ENCODE peak calls at places on chromosomes 5 and 9, in four cellular contexts. L, W, P and Q are unnamed samples.

GRCh38 chr5:83313431-83313830 is 158.1 kb upstream of the VCAN start:
- DNase-seq in L (no peak), P (no peak), W (no peak), Q (peak; percentile 81)

GRCh38 chr5:164497665-164498064 is 992.2 kb downstream of the MAT2B start:
- DNase-seq in W (no peak), P (no peak), L (no peak), Q (no peak)

GRCh38 chr9:3794005-3794404 is 268.2 kb upstream of the RFX3 start:
- DNase-seq in P (peak; percentile 36), L (peak; percentile 85), W (peak; percentile 80), Q (peak; percentile 72)

GRCh38 chr5:147044868-147045267 is 166.3 kb upstream of the PPP2R2B start:
- DNase-seq in L (no peak), P (no peak), W (no peak), Q (no peak)

GRCh38 chr5:137470111-137470920 is 28.8 kb downstream of the SPOCK1 start:
- DNase-seq in P (no peak), L (no peak), W (no peak), Q (peak; percentile 99)

GRCh38 chr9:129548571-129549135 is 72.2 kb downstream of the C9orf50 start:
- DNase-seq in P (no peak), L (no peak), W (no peak), Q (no peak)

GRCh38 chr5:107502711-107503110 is 168.0 kb downstream of the EFNA5 start:
- DNase-seq in W (no peak), L (no peak), P (peak; percentile 38), Q (no peak)

GRCh38 chr5:126416266-126416925 is 6.8 kb upstream of the GRAMD2B start:
- DNase-seq in L (no peak), W (no peak), P (no peak), Q (no peak)

GRCh38 chr5:169018980-169019379 is 282.0 kb downstream of the SLIT3 start:
- DNase-seq in L (no peak), W (no peak), P (peak; percentile 14), Q (no peak)

GRCh38 chr5:55601209-55601618 is 66.5 kb upstream of the PLPP1 start:
- DNase-seq in P (peak; percentile 12), L (peak; percentile 57), W (peak; percentile 15), Q (peak; percentile 97)

GRCh38 chr5:51987679-51988209 is 604.5 kb downstream of the ISL1 start:
- DNase-seq in W (no peak), L (no peak), P (no peak), Q (no peak)

GRCh38 chr9:122193651-122194050 is 33.9 kb downstream of the MORN5 start:
- DNase-seq in P (no peak), W (no peak), L (no peak), Q (no peak)

GRCh38 chr9:130264414-130265350 is 878 bp upstream of the HMCN2 start:
- DNase-seq in P (peak; percentile 22), W (no peak), L (no peak), Q (no peak)

GRCh38 chr5:98902733-98903132 is 26.1 kb downstream of the CHD1 start:
- DNase-seq in L (no peak), W (no peak), P (no peak), Q (peak; percentile 44)

GRCh38 chr9:70403618-70404025 is 10.8 kb downstream of the KLF9 start:
- DNase-seq in P (no peak), W (no peak), L (no peak), Q (no peak)

GRCh38 chr5:151178372-151178771 is 20.8 kb upstream of the ANXA6 start:
- DNase-seq in W (no peak), L (no peak), P (no peak), Q (no peak)

GRCh38 chr5:149345892-149346222 is 558 bp downstream of the GRPEL2 start:
- DNase-seq in L (peak; percentile 31), W (no peak), P (peak; percentile 54), Q (peak; percentile 50)

GRCh38 chr9:86946712-86947145 is 577 bp downstream of the GAS1 start:
- DNase-seq in W (no peak), L (no peak), P (no peak), Q (peak; percentile 63)

GRCh38 chr5:178690208-178690607 is 40.3 kb downstream of the ZNF354A start:
- DNase-seq in L (no peak), W (no peak), P (no peak), Q (no peak)

GRCh38 chr9:104240890-104241289 is 146.8 kb downstream of the SMC2 start:
- DNase-seq in W (no peak), P (no peak), L (no peak), Q (no peak)

GRCh38 chr5:371811-372555 is 50.5 kb downstream of the AHRR start:
- DNase-seq in W (no peak), P (no peak), L (no peak), Q (no peak)

GRCh38 chr9:81686614-81687520 is 2.5 kb downstream of the TLE1 start:
- DNase-seq in P (peak; percentile 94), W (peak; percentile 82), L (peak; percentile 96), Q (peak; percentile 90)

GRCh38 chr9:78047106-78047505 is 15.5 kb upstream of the GNAQ start:
- DNase-seq in P (no peak), L (no peak), W (no peak), Q (no peak)

GRCh38 chr5:156479864-156480263 is 152.9 kb downstream of the SGCD start:
- DNase-seq in L (no peak), W (no peak), P (peak; percentile 35), Q (peak; percentile 14)

GRCh38 chr5:88288798-88289197 is 20.2 kb upstream of the TMEM161B start:
- DNase-seq in P (no peak), L (no peak), W (no peak), Q (no peak)

GRCh38 chr5:96661101-96661840 is 905 bp upstream of the CAST start:
- DNase-seq in W (peak; percentile 23), L (peak; percentile 39), P (peak; percentile 31), Q (peak; percentile 68)

GRCh38 chr5:34923694-34924461 is 5.5 kb upstream of the DNAJC21 start:
- DNase-seq in W (no peak), L (no peak), P (peak; percentile 80), Q (peak; percentile 88)

GRCh38 chr5:43007246-43007910 is 32.7 kb downstream of the ANXA2R start:
- DNase-seq in L (peak; percentile 90), P (peak; percentile 94), W (peak; percentile 82), Q (peak; percentile 97)

GRCh38 chr5:68215888-68216736 is 556 bp downstream of the PIK3R1 start:
- DNase-seq in L (peak; percentile 70), W (peak; percentile 59), P (peak; percentile 54), Q (peak; percentile 69)

GRCh38 chr9:120767451-120767850 is 25.8 kb downstream of the FBXW2 start:
- DNase-seq in P (no peak), L (no peak), W (no peak), Q (no peak)

GRCh38 chr9:80146466-80146865 is 574.7 kb downstream of the TLE4 start:
- DNase-seq in W (no peak), P (peak; percentile 65), L (peak; percentile 35), Q (no peak)

GRCh38 chr5:144971067-144971850 is 800.6 kb downstream of the KCTD16 start:
- DNase-seq in P (no peak), W (peak; percentile 51), L (peak; percentile 74), Q (no peak)

GRCh38 chr5:110853267-110853666 is 114.5 kb downstream of the SLC25A46 start:
- DNase-seq in W (no peak), L (no peak), P (peak; percentile 14), Q (peak; percentile 31)

GRCh38 chr9:20219437-20219836 is 402.9 kb downstream of the MLLT3 start:
- DNase-seq in W (no peak), L (no peak), P (no peak), Q (no peak)

GRCh38 chr9:112332272-112332671 is 1.1 kb downstream of the PTBP3 start:
- DNase-seq in L (no peak), W (no peak), P (no peak), Q (no peak)

GRCh38 chr5:178240772-178241171 is 8.2 kb upstream of the PHYKPL start:
- DNase-seq in W (no peak), P (no peak), L (no peak), Q (no peak)

DNA sequence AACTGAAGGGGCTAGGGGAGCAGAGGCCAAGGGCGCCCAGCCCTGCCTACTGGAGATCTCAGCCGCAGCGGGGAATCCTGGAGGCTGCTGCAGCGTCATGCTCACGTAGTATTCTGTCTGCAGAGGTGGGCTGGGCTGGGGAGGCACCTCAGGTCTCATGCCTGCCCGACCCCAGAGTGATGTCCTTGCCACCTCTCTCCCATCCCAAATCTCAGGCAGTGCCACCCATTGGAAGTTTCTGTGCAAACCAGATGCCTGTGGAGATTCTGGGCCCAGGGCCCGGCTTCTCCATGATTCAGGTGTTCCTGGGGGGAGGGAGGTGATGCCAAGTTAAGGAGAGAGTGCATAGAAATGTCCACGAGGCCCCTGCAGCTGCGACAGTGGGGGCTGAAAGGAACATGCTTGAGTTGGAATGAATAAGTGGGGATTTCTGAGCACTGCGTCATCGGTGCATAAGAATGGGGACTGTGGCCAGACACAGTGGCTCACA is 72.0 kb downstream of the ANKRD33B start:
- DNase-seq in W (no peak), L (no peak), P (no peak), Q (no peak)
- H3K4me1 ChIP-seq in W (no peaks in the 10 kb centered on the region), L (peaks cover 8% of the 10 kb centered on the region), P (peaks cover 6% of the 10 kb centered on the region), Q (no peaks in the 10 kb centered on the region)

GRCh38 chr5:1792842-1793266 is 6.8 kb downstream of the MRPL36 start:
- DNase-seq in L (no peak), W (no peak), P (peak; percentile 20), Q (peak; percentile 84)

GRCh38 chr5:1791176-1791575 is 8.5 kb downstream of the MRPL36 start:
- DNase-seq in P (no peak), L (no peak), W (no peak), Q (no peak)

GRCh38 chr5:1793966-1794895 is 5.4 kb downstream of the MRPL36 start:
- DNase-seq in W (no peak), L (no peak), P (no peak), Q (peak; percentile 96)

GRCh38 chr5:1794896-1795290 is 4.7 kb downstream of the MRPL36 start:
- DNase-seq in W (no peak), L (no peak), P (no peak), Q (no peak)

GRCh38 chr5:1793301-1793740 is 6.3 kb downstream of the MRPL36 start:
- DNase-seq in W (no peak), P (no peak), L (no peak), Q (peak; percentile 53)
- H3K9ac ChIP-seq in W (no peak overlapping the region), P (no peak overlapping the region), L (no peak overlapping the region), Q (no peak overlapping the region)

GRCh38 chr5:44942524-44943001 is 133.8 kb downstream of the MRPS30 start:
- DNase-seq in W (no peak), L (peak; percentile 27), P (peak; percentile 18), Q (no peak)
- H3K27ac ChIP-seq in W (peak overlapping the region; percentile 14), L (no peak overlapping the region), P (no peak overlapping the region), Q (no peak overlapping the region)

GRCh38 chr5:112691758-112692157 is 45.9 kb upstream of the APC start:
- DNase-seq in W (no peak), P (peak; percentile 71), L (peak; percentile 22), Q (no peak)

GRCh38 chr5:112691341-112691685 is 46.4 kb upstream of the APC start:
- DNase-seq in P (no peak), W (no peak), L (no peak), Q (no peak)

GRCh38 chr5:112692472-112692871 is 45.2 kb upstream of the APC start:
- DNase-seq in L (no peak), P (no peak), W (no peak), Q (no peak)

GRCh38 chr5:112689510-112689909 is 48.2 kb upstream of the APC start:
- DNase-seq in W (no peak), P (no peak), L (no peak), Q (peak; percentile 73)

GRCh38 chr5:112690605-112691340 is 46.9 kb upstream of the APC start:
- DNase-seq in L (no peak), W (no peak), P (peak; percentile 46), Q (no peak)
- H3K4me1 ChIP-seq in L (peaks cover 28% of the 10 kb centered on the region), W (no peaks in the 10 kb centered on the region), P (peaks cover 3% of the 10 kb centered on the region), Q (no peaks in the 10 kb centered on the region)